ENCODE peak calls at places on chromosomes 6 and 20, in five cellular contexts. H is GM23338, R is aorta, M is spleen, Y is HS-5. W is an unnamed sample.

GRCh38 chr6:90184334-90185298 is 112.0 kb downstream of the BACH2 start:
- DNase-seq in H (no peak), M (no peak), Y (no peak), R (no peak), W (peak)

GRCh38 chr6:55445648-55446204 is 118.5 kb downstream of the GFRAL start:
- DNase-seq in M (no peak), R (no peak), H (peak), Y (peak), W (no peak)

GRCh38 chr20:8250539-8251200 is 118.6 kb downstream of the PLCB1 start:
- DNase-seq in H (no peak), R (no peak), M (no peak), Y (no peak), W (no peak)

GRCh38 chr6:100592929-100593328 is 128.2 kb upstream of the SIM1 start:
- DNase-seq in Y (no peak), M (no peak), R (no peak), H (no peak), W (no peak)

GRCh38 chr6:89941031-89941775 is 46.9 kb downstream of the GJA10 start:
- DNase-seq in H (no peak), M (no peak), R (no peak), Y (no peak), W (no peak)

GRCh38 chr6:14059791-14060436 is 57.7 kb upstream of the CD83 start:
- DNase-seq in M (no peak), R (no peak), Y (no peak), H (no peak), W (no peak)

GRCh38 chr20:59752101-59752586 is 147.8 kb downstream of the PHACTR3 start:
- DNase-seq in H (no peak), M (peak), Y (no peak), R (no peak), W (no peak)

GRCh38 chr6:75065524-75065923 is 140.3 kb downstream of the COL12A1 start:
- DNase-seq in Y (no peak), H (peak), R (no peak), M (no peak), W (no peak)

GRCh38 chr20:54140927-54141566 is 32.7 kb downstream of the CYP24A1 start:
- DNase-seq in H (no peak), R (no peak), M (no peak), Y (peak), W (no peak)

GRCh38 chr20:50305636-50306477 is 115.2 kb downstream of the CEBPB start:
- DNase-seq in H (no peak), R (peak), M (peak), Y (peak), W (no peak)

GRCh38 chr6:24139639-24140038 is 13.6 kb downstream of the NRSN1 start:
- DNase-seq in Y (no peak), H (no peak), R (no peak), M (no peak), W (no peak)

GRCh38 chr20:63049561-63050221 is 42.9 kb upstream of the BHLHE23 start:
- DNase-seq in H (no peak), M (peak), R (peak), Y (no peak), W (no peak)

GRCh38 chr20:20003088-20003954 is 13.8 kb upstream of the NAA20 start:
- DNase-seq in M (no peak), R (no peak), H (no peak), Y (no peak), W (no peak)

GRCh38 chr6:37819802-37820712 is 530 bp downstream of the ZFAND3 start:
- DNase-seq in Y (peak), M (peak), H (peak), R (peak), W (no peak)

GRCh38 chr20:20664795-20665194 is 47.6 kb downstream of the RALGAPA2 start:
- DNase-seq in M (no peak), Y (no peak), R (no peak), H (peak), W (no peak)